ENCODE peak calls at places on chromosomes 4 and X, in nine cellular contexts. O is GM20000; U is CD4-positive, alpha-beta T cell; G is Daoy; R is lower lobe of right lung; Z is GM23248; M is amniotic stem cell; W is skeletal muscle cell; N is GM12865. C is an unnamed sample.

GRCh38 chr4:127604949-127605709 is 27.6 kb upstream of the INTU start:
- DNase-seq in O (no peak), U (no peak), G (no peak), R (no peak), Z (peak; percentile 79), M (peak; percentile 29), W (no peak), N (peak; percentile 25), C (no peak)

GRCh38 chrX:123199338-123199737 is 15.3 kb downstream of the GRIA3 start:
- DNase-seq in O (no peak), U (no peak), G (no peak), R (no peak), Z (no peak), M (no peak), W (no peak), N (no peak), C (no peak)

GRCh38 chr4:159175165-159175988 is 72.5 kb downstream of the RAPGEF2 start:
- DNase-seq in O (peak; percentile 24), U (peak; percentile 28), G (peak; percentile 74), R (peak; percentile 51), Z (peak; percentile 93), M (peak; percentile 81), W (peak; percentile 70), N (peak; percentile 87), C (peak; percentile 41)

GRCh38 chr4:73867783-73868182 is 1.4 kb upstream of the CXCL1 start:
- DNase-seq in O (no peak), U (no peak), G (no peak), R (peak; percentile 46), Z (no peak), M (no peak), W (no peak), N (peak; percentile 9), C (no peak)

GRCh38 chr4:150547154-150547838 is 34.7 kb upstream of the MAB21L2 start:
- DNase-seq in O (no peak), U (no peak), G (no peak), R (no peak), Z (no peak), M (no peak), W (no peak), N (no peak), C (no peak)

GRCh38 chrX:119455264-119455663 is 13.0 kb upstream of the SLC25A5 start:
- DNase-seq in O (no peak), U (no peak), G (no peak), R (no peak), Z (peak; percentile 55), M (no peak), W (no peak), N (no peak), C (no peak)

GRCh38 chr4:185634066-185634652 is 98.9 kb upstream of the PDLIM3 start:
- DNase-seq in O (no peak), U (no peak), G (no peak), R (no peak), Z (no peak), M (no peak), W (no peak), N (peak; percentile 44), C (no peak)

GRCh38 chr4:177287298-177287697 is 22.4 kb upstream of the NEIL3 start:
- DNase-seq in O (no peak), U (no peak), G (no peak), R (no peak), Z (no peak), M (no peak), W (no peak), N (no peak), C (no peak)

GRCh38 chrX:150575415-150575814 is 7.0 kb downstream of the MTM1 start:
- DNase-seq in O (no peak), U (peak; percentile 23), G (peak; percentile 18), R (no peak), Z (peak; percentile 68), M (peak; percentile 12), W (no peak), N (peak; percentile 38), C (peak; percentile 26)